ENCODE peak calls at places on chromosome 14, in four cellular contexts. Z is HCT116, R is A549, A is K562. N is an unnamed sample.

GRCh38 chr14:56751471-56751870 is 58.8 kb downstream of the OTX2 start:
- DNase-seq in Z (no peak), R (peak; percentile 4), A (no peak), N (no peak)

GRCh38 chr14:61644834-61645233 is 50.5 kb upstream of the HIF1A start:
- DNase-seq in Z (no peak), R (no peak), A (no peak), N (no peak)

GRCh38 chr14:54669759-54670630 is 103.1 kb downstream of the SAMD4A start:
- DNase-seq in Z (no peak), R (no peak), A (no peak), N (no peak)

GRCh38 chr14:78316711-78317110 is 146.5 kb downstream of the NRXN3 start:
- DNase-seq in Z (no peak), R (no peak), A (no peak), N (no peak)

GRCh38 chr14:65704412-65704811 is 291.9 kb downstream of the FUT8 start:
- DNase-seq in Z (no peak), R (no peak), A (no peak), N (no peak)

GRCh38 chr14:105161314-105161713 is 7.3 kb downstream of the JAG2 start:
- DNase-seq in Z (no peak), R (no peak), A (no peak), N (no peak)

GRCh38 chr14:50399251-50400032 is 2.8 kb upstream of the CDKL1 start:
- DNase-seq in Z (peak; percentile 4), R (peak; percentile 24), A (no peak), N (peak; percentile 33)

GRCh38 chr14:52003324-52003723 is 14.0 kb downstream of the RTRAF start:
- DNase-seq in Z (no peak), R (no peak), A (no peak), N (peak; percentile 33)

GRCh38 chr14:53338192-53338591 is 185.1 kb upstream of the DDHD1 start:
- DNase-seq in Z (no peak), R (no peak), A (no peak), N (no peak)

GRCh38 chr14:43692706-43693105 is 814.4 kb downstream of the FSCB start:
- DNase-seq in Z (no peak), R (no peak), A (no peak), N (no peak)

GRCh38 chr14:53778263-53778662 is 178.4 kb downstream of the BMP4 start:
- DNase-seq in Z (no peak), R (no peak), A (no peak), N (no peak)

GRCh38 chr14:68592948-68593347 is 199.9 kb downstream of the ZFP36L1 start:
- DNase-seq in Z (no peak), R (no peak), A (no peak), N (no peak)

GRCh38 chr14:68591786-68592185 is 201.1 kb downstream of the ZFP36L1 start:
- DNase-seq in Z (no peak), R (no peak), A (no peak), N (no peak)

GRCh38 chr14:68596211-68596610 is 196.7 kb downstream of the ZFP36L1 start:
- DNase-seq in Z (no peak), R (no peak), A (no peak), N (no peak)

GRCh38 chr14:68594737-68595380 is 198.0 kb downstream of the ZFP36L1 start:
- DNase-seq in Z (no peak), R (no peak), A (no peak), N (no peak)

GRCh38 chr14:68593806-68594536 is 198.9 kb downstream of the ZFP36L1 start:
- DNase-seq in Z (no peak), R (peak; percentile 59), A (no peak), N (no peak)
- TF ChIP-seq MAX in Z (no peak), R (no peak), A (no peak), N (no peak)

DNA sequence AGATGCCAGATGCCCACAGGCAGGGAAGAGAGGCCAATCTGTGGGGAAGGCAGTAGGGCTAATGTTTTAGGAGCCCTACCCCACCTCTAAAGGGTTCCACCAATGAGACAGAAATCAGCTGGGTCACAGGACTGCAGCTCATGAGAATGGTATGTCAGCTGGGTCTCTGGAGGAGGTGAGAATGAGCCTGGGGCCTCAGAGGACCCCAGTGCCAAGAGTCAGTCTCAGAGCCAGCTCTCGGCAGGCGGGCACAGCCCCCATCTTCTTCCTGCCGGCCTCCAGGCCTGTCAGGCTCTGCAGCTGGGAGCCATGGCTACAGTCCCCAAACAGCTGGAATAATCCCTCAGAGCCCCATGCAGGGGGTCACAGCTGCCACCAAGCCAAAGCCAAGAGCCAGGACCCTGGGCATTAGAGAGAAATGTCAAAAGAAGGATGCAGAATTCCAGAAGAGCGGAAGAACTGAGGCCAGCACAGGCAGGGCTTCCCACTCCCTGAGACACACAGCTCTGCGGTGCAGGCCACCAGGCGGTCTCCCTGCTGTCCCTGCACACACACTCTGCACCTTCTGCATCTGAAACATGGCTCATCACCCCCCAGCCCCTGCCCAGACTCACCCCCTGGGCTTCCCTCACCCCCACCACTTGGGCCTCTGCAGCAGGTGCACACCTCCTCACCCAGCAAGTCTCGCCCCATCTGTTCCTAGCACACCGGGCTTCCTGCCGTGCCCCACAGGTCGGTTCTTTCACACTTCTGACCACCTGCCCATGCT is 26.0 kb downstream of the ITPK1 start:
- DNase-seq in Z (no peak), R (no peak), A (no peak), N (no peak)
- H3K4me3 ChIP-seq in Z (no peak overlapping the region), R (no peak overlapping the region), A (no peak overlapping the region), N (no peak overlapping the region)

DNA sequence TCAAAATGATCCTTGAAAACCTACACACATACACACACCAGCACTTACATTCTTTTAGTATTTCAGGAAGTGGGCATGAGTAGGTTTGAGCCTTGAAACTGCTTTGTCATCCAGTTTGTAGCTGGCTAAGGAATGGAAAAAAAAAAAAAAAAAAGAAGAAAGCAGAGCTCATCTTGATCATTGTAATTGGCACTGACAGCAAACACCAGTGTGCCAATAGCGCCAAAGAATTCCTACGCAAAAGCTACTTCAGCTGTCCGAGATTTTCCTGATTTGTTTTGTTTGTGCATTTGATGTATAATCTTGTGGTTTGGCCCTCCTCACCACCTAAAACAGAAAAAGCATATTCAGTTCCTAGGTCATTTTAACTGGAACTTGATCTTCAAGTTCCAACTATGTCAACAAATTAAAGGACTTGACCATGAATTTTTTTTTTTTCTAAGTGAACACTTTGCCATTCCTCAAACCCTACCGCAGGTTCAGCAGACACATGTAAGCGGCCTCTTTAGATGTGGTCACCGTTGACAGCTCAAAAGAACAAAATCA is 57.3 kb downstream of the FLRT2 start:
- DNase-seq in Z (no peak), R (peak; percentile 46), A (no peak), N (no peak)
- TF ChIP-seq MAX in Z (no peak), R (no peak), A (no peak), N (no peak)

GRCh38 chr14:101187017-101187815 is 283.7 kb upstream of the RTL1 start:
- DNase-seq in Z (no peak), R (no peak), A (no peak), N (no peak)
- H3K4me3 ChIP-seq in Z (no peak overlapping the region), R (no peak overlapping the region), A (no peak overlapping the region), N (no peak overlapping the region)

GRCh38 chr14:29236401-29236800 is 469.8 kb downstream of the FOXG1 start:
- DNase-seq in Z (no peak), R (no peak), A (no peak), N (no peak)

GRCh38 chr14:29235991-29236390 is 469.4 kb downstream of the FOXG1 start:
- DNase-seq in Z (no peak), R (no peak), A (no peak), N (peak; percentile 17)

GRCh38 chr14:29236848-29237247 is 470.3 kb downstream of the FOXG1 start:
- DNase-seq in Z (no peak), R (peak; percentile 20), A (no peak), N (peak; percentile 80)

GRCh38 chr14:29227631-29228030 is 461.0 kb downstream of the FOXG1 start:
- DNase-seq in Z (no peak), R (no peak), A (no peak), N (no peak)

GRCh38 chr14:29233188-29233587 is 466.6 kb downstream of the FOXG1 start:
- DNase-seq in Z (no peak), R (no peak), A (no peak), N (peak; percentile 12)
- TF ChIP-seq MAX in Z (no peak), R (no peak), A (no peak), N (no peak)

GRCh38 chr14:91063119-91063518 is 2.7 kb upstream of the RPS6KA5 start:
- DNase-seq in Z (no peak), R (peak; percentile 29), A (peak; percentile 31), N (no peak)
- H3K4me3 ChIP-seq in Z (no peak overlapping the region), R (no peak overlapping the region), A (no peak overlapping the region), N (no peak overlapping the region)

GRCh38 chr14:71231521-71232393 is 324.5 kb downstream of the PCNX1 start:
- DNase-seq in Z (no peak), R (no peak), A (peak; percentile 58), N (no peak)
- TF ChIP-seq MAX in Z (no peak), R (no peak), A (no peak), N (no peak)